ENCODE peak calls at places on chromosomes 16 and 17, in eight cellular contexts. P is BJ; O is effector memory CD4-positive, alpha-beta T cell; A is GM23248; R is CD8-positive, alpha-beta memory T cell; N is mesendoderm; Z is SJCRH30; S is HL-60. Y is an unnamed sample.

GRCh38 chr17:59435238-59435637 is 103.8 kb downstream of the YPEL2 start:
- DNase-seq in P (no peak), O (no peak), A (peak; percentile 84), R (no peak), N (no peak), Z (no peak), S (no peak), Y (no peak)

GRCh38 chr17:901964-902363 is 77.6 kb downstream of the NXN start:
- DNase-seq in P (no peak), O (no peak), A (peak; percentile 46), R (no peak), N (no peak), Z (no peak), S (no peak), Y (no peak)

GRCh38 chr16:85570213-85570734 is 42.8 kb upstream of the GSE1 start:
- DNase-seq in P (no peak), O (no peak), A (no peak), R (peak; percentile 40), N (no peak), Z (no peak), S (no peak), Y (peak; percentile 31)

GRCh38 chr16:102060-102855 is 24.2 kb downstream of the MPG start:
- DNase-seq in P (no peak), O (no peak), A (no peak), R (no peak), N (no peak), Z (peak; percentile 60), S (no peak), Y (no peak)

GRCh38 chr16:57609541-57610401 is 18.7 kb upstream of the ADGRG1 start:
- DNase-seq in P (no peak), O (no peak), A (no peak), R (peak; percentile 77), N (no peak), Z (peak; percentile 54), S (no peak), Y (peak; percentile 46)

GRCh38 chr16:23124315-23124714 is 24.9 kb downstream of the USP31 start:
- DNase-seq in P (no peak), O (no peak), A (peak; percentile 94), R (no peak), N (no peak), Z (no peak), S (no peak), Y (no peak)

GRCh38 chr17:19346351-19347255 is 15.9 kb downstream of the B9D1 start:
- DNase-seq in P (peak; percentile 69), O (no peak), A (peak; percentile 95), R (no peak), N (no peak), Z (peak; percentile 90), S (peak; percentile 5), Y (no peak)

GRCh38 chr17:42680331-42680808 is 1.3 kb downstream of the CCR10 start:
- DNase-seq in P (no peak), O (no peak), A (no peak), R (no peak), N (peak; percentile 37), Z (peak; percentile 53), S (no peak), Y (no peak)

GRCh38 chr16:52435573-52435972 is 111.4 kb downstream of the TOX3 start:
- DNase-seq in P (no peak), O (no peak), A (no peak), R (no peak), N (no peak), Z (peak; percentile 97), S (no peak), Y (no peak)

GRCh38 chr17:21392257-21392656 is 16.1 kb downstream of the KCNJ12 start:
- DNase-seq in P (no peak), O (no peak), A (no peak), R (no peak), N (no peak), Z (peak; percentile 78), S (no peak), Y (no peak)

GRCh38 chr17:40485851-40486512 is 15.4 kb downstream of the TNS4 start:
- DNase-seq in P (peak; percentile 99), O (no peak), A (peak; percentile 98), R (peak; percentile 28), N (peak; percentile 80), Z (peak; percentile 57), S (no peak), Y (no peak)

GRCh38 chr16:80731915-80732314 is 72.5 kb downstream of the CDYL2 start:
- DNase-seq in P (no peak), O (no peak), A (no peak), R (no peak), N (no peak), Z (no peak), S (no peak), Y (no peak)

GRCh38 chr16:67936876-67937605 is 391 bp upstream of the PSMB10 start:
- DNase-seq in P (no peak), O (peak; percentile 57), A (peak; percentile 91), R (peak; percentile 81), N (peak; percentile 57), Z (no peak), S (peak; percentile 54), Y (peak; percentile 80)

GRCh38 chr17:77248216-77249054 is 107.7 kb downstream of the SEC14L1 start:
- DNase-seq in P (no peak), O (no peak), A (peak; percentile 12), R (no peak), N (no peak), Z (no peak), S (no peak), Y (no peak)

GRCh38 chr16:59060212-59060611 is 326.1 kb upstream of the GOT2 start:
- DNase-seq in P (peak; percentile 72), O (no peak), A (peak; percentile 25), R (no peak), N (no peak), Z (no peak), S (no peak), Y (no peak)

GRCh38 chr17:76139801-76140660 is 1.0 kb downstream of the FOXJ1 start:
- DNase-seq in P (no peak), O (no peak), A (peak; percentile 26), R (peak; percentile 46), N (peak; percentile 52), Z (no peak), S (no peak), Y (no peak)

GRCh38 chr16:50878966-50879615 is 137.2 kb downstream of the CYLD start:
- DNase-seq in P (no peak), O (no peak), A (no peak), R (no peak), N (peak; percentile 29), Z (no peak), S (no peak), Y (no peak)

GRCh38 chr16:67430504-67431076 is 331 bp upstream of the HSD11B2 start:
- DNase-seq in P (no peak), O (no peak), A (peak; percentile 41), R (no peak), N (no peak), Z (no peak), S (no peak), Y (no peak)

GRCh38 chr16:58252716-58253115 is 42.1 kb downstream of the PRSS54 start:
- DNase-seq in P (no peak), O (no peak), A (no peak), R (no peak), N (no peak), Z (no peak), S (no peak), Y (no peak)

GRCh38 chr16:86570542-86571196 is 4.0 kb downstream of the FOXC2 start:
- DNase-seq in P (no peak), O (no peak), A (no peak), R (no peak), N (peak; percentile 33), Z (no peak), S (no peak), Y (no peak)
- H3K27me3 ChIP-seq in P (peaks cover 4% of the 10 kb centered on the region), O (peaks cover 48% of the 10 kb centered on the region), A (peaks cover 3% of the 10 kb centered on the region), R (peaks cover 24% of the 10 kb centered on the region), N (peaks cover 78% of the 10 kb centered on the region), Z (no peaks in the 10 kb centered on the region), S (peaks cover 10% of the 10 kb centered on the region), Y (peaks cover 32% of the 10 kb centered on the region)

GRCh38 chr17:79338589-79338988 is 264.0 kb downstream of the ENGASE start:
- DNase-seq in P (no peak), O (no peak), A (peak; percentile 53), R (no peak), N (peak; percentile 54), Z (no peak), S (no peak), Y (no peak)

GRCh38 chr17:79337053-79337452 is 262.4 kb downstream of the ENGASE start:
- DNase-seq in P (no peak), O (no peak), A (no peak), R (no peak), N (no peak), Z (no peak), S (no peak), Y (no peak)

GRCh38 chr17:79338142-79338541 is 263.5 kb downstream of the ENGASE start:
- DNase-seq in P (no peak), O (no peak), A (peak; percentile 3), R (no peak), N (peak; percentile 17), Z (peak; percentile 17), S (no peak), Y (no peak)

GRCh38 chr17:79332011-79332410 is 257.4 kb downstream of the ENGASE start:
- DNase-seq in P (no peak), O (no peak), A (no peak), R (no peak), N (peak; percentile 50), Z (peak; percentile 22), S (no peak), Y (no peak)

DNA sequence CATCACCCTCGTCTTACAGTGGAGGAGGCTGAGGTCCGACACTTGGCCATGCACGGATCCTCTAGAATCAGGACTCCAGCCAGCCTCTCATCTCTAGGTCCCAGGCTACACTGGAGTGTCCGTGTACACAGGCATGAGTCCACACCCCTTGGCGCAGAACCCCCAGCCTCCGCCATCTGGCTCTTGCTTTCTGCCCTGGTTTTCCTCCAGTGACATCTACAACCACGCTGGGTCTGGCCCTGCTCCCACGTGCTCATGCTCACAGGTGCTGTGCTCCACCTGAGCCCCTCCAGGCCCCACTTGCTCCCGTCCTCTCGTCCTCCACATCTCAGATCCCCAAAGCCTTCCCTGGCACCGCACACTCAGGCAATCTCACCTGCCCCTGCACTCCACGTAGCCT is 260.8 kb downstream of the ENGASE start:
- DNase-seq in P (no peak), O (no peak), A (no peak), R (no peak), N (no peak), Z (no peak), S (no peak), Y (no peak)
- H3K4me3 ChIP-seq in P (no peak overlapping the region), O (no peak overlapping the region), A (no peak overlapping the region), R (no peak overlapping the region), N (no peak overlapping the region), Z (no peak overlapping the region), S (no peak overlapping the region), Y (no peak overlapping the region)

GRCh38 chr16:75928295-75928694 is 202.0 kb upstream of the CPHXL start:
- DNase-seq in P (no peak), O (no peak), A (no peak), R (no peak), N (no peak), Z (no peak), S (no peak), Y (no peak)
- H3K27me3 ChIP-seq in P (no peaks in the 10 kb centered on the region), O (no peaks in the 10 kb centered on the region), A (no peaks in the 10 kb centered on the region), R (no peaks in the 10 kb centered on the region), N (peaks cover 8% of the 10 kb centered on the region), Z (no peaks in the 10 kb centered on the region), S (no peaks in the 10 kb centered on the region), Y (no peaks in the 10 kb centered on the region)

DNA sequence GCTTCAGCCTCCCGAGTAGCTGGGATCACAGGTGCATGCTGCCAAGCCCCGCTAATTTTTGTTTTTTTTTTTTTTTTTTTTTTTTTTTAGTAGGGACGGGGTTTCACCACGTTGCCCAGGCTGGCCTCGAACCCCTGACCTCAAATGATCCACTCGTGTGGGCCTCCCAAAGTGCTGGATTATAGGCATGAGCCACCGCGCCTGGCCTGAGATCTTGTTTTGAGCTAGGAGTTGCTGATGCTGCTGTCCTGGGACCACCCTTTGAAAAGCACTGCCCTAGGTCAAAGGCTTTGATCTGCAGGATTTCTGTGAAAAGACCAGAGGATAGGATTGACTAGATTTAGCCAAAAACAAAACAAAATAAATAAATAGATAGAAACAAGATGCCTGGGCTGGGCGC is 798 bp upstream of the SLC39A11 start:
- DNase-seq in P (no peak), O (no peak), A (no peak), R (no peak), N (no peak), Z (no peak), S (no peak), Y (no peak)
- H3K4me3 ChIP-seq in P (no peak overlapping the region), O (peak overlapping the region; percentile 56), A (peak overlapping the region; percentile 75), R (peak overlapping the region; percentile 71), N (no peak overlapping the region), Z (no peak overlapping the region), S (no peak overlapping the region), Y (no peak overlapping the region)

Y was measured in CD8-positive, alpha-beta T cell.